ENCODE peak calls at places on chromosomes 6 and 20, in ten cellular contexts. I is lung; F is dorsolateral prefrontal cortex; B is endothelial cell; O is foreskin fibroblast; J is AG10803; Y is nephron progenitor cell; M is fibroblast of the aortic adventitia; R is body of pancreas; C is CD8-positive, alpha-beta T cell. D is an unnamed sample.

GRCh38 chr6:23081701-23082100 is 512.3 kb downstream of the HDGFL1 start:
- DNase-seq in I (no peak), Y (no peak), F (no peak), O (no peak), J (no peak), R (no peak), C (no peak), M (no peak), B (no peak), D (no peak)

GRCh38 chr6:131807644-131808459 is at the start of gene ENPP1:
- DNase-seq in F (peak; percentile 68), J (peak; percentile 80), C (peak; percentile 13), R (peak; percentile 79), I (peak; percentile 64), Y (peak; percentile 76), B (peak; percentile 66), M (peak; percentile 48), O (peak; percentile 71), D (peak; percentile 61)

GRCh38 chr6:3793545-3793944 is 42.0 kb upstream of the PXDC1 start:
- DNase-seq in Y (no peak), O (no peak), J (no peak), B (no peak), M (no peak), I (no peak), F (no peak), R (no peak), C (no peak), D (no peak)

GRCh38 chr20:62644802-62645496 is 2.6 kb downstream of the SLCO4A1 start:
- DNase-seq in B (no peak), O (no peak), I (no peak), C (no peak), M (no peak), F (no peak), J (no peak), R (no peak), Y (no peak), D (no peak)

GRCh38 chr20:3786126-3786484 is 435 bp downstream of the CENPB start:
- DNase-seq in F (peak; percentile 48), C (no peak), R (peak; percentile 58), J (peak; percentile 52), O (peak; percentile 46), B (peak; percentile 54), Y (peak; percentile 48), I (no peak), M (peak; percentile 58), D (no peak)

GRCh38 chr6:116444092-116444491 is 17.1 kb upstream of the CALHM6 start:
- DNase-seq in C (no peak), M (peak; percentile 69), B (no peak), I (no peak), O (no peak), R (no peak), Y (no peak), J (peak; percentile 54), F (no peak), D (no peak)

GRCh38 chr6:7697432-7697819 is 28.5 kb upstream of the BMP6 start:
- DNase-seq in Y (no peak), F (no peak), R (no peak), C (no peak), O (no peak), J (no peak), M (no peak), I (no peak), B (no peak), D (no peak)

GRCh38 chr6:73566954-73567591 is 46.2 kb upstream of the EEF1A1 start:
- DNase-seq in B (no peak), F (no peak), I (peak; percentile 70), R (peak; percentile 91), C (no peak), O (peak; percentile 78), J (peak; percentile 84), Y (no peak), M (peak; percentile 71), D (no peak)

GRCh38 chr6:37393530-37393929 is 39.5 kb upstream of the CMTR1 start:
- DNase-seq in B (no peak), C (no peak), Y (no peak), J (no peak), M (no peak), O (no peak), R (no peak), F (no peak), I (no peak), D (no peak)

GRCh38 chr20:286508-286907 is 4.0 kb downstream of the C20orf96 start:
- DNase-seq in Y (no peak), M (no peak), I (no peak), O (no peak), C (no peak), F (no peak), R (no peak), J (no peak), B (no peak), D (no peak)

GRCh38 chr20:290081-290831 is at the start of gene C20orf96:
- DNase-seq in J (peak; percentile 93), Y (peak; percentile 94), R (peak; percentile 94), I (peak; percentile 92), B (peak; percentile 91), F (peak; percentile 86), C (peak; percentile 62), M (peak; percentile 95), O (peak; percentile 93), D (peak; percentile 86)

GRCh38 chr20:288956-289692 is 1.4 kb downstream of the C20orf96 start:
- DNase-seq in R (no peak), B (no peak), O (no peak), C (no peak), I (no peak), M (no peak), J (no peak), F (no peak), Y (no peak), D (no peak)

GRCh38 chr20:294602-295001 is 2.8 kb upstream of the ZCCHC3 start:
- DNase-seq in Y (no peak), R (no peak), J (no peak), C (no peak), I (no peak), B (no peak), O (no peak), M (no peak), F (no peak), D (no peak)

DNA sequence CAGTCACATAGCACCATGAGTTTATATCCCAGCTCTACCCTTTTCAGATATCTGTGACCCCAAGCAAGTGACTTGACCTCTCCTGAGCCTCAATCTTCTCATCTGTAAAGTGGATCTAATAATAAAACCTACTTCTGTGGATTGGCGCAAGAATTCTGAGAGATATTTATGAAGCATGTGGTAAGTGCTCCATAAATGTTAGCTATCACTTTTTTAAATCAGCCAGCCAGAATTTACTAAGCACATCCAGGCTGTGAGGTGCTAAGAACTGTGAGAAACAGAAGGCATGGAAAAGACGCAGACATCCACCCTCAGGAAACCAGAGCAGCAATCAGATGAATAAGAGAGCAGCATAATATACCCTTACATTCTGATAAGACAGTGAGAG is 863 bp downstream of the C20orf96 start:
- DNase-seq in F (no peak), J (no peak), M (no peak), Y (no peak), B (no peak), C (no peak), O (no peak), R (no peak), I (no peak), D (no peak)
- TF ChIP-seq CTCF in F (no peak), J (no peak), M (no peak), Y (no peak), B (no peak), C (no peak), O (no peak), R (no peak), I (no peak), D (no peak)

DNA sequence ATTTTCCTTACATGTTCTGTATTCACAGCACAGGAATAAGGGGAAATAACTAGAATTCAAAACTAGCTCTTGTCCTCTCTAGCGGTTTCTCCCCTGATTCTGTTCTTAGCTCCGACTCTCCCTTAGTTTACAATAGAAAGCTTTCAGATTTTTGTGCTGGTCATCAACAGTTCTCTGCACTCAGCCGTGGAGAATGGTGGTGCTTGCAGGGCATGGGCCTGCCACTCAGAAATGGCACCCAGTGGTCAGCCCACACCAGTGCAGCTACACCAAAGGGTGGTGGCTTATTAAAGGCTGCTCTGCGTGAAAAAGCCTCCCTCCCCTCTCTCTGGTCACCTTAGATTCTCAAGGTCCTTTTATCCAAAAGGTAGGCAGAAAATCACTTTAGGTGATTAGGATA is 123.5 kb downstream of the SASH1 start:
- DNase-seq in J (no peak), B (no peak), C (no peak), Y (no peak), F (no peak), I (no peak), O (no peak), M (no peak), R (no peak), D (no peak)
- TF ChIP-seq CTCF in J (peak; percentile 7), B (no peak), C (no peak), Y (no peak), F (peak; percentile 30), I (no peak), O (no peak), M (no peak), R (no peak), D (no peak)

GRCh38 chr6:52285174-52286068 is 879 bp upstream of the MCM3 start:
- DNase-seq in C (no peak), F (no peak), R (no peak), O (peak; percentile 31), B (no peak), Y (no peak), J (peak; percentile 44), I (no peak), M (peak; percentile 74), D (no peak)
- TF ChIP-seq CTCF in C (peak; percentile 41), F (peak; percentile 49), R (no peak), O (no peak), B (no peak), Y (no peak), J (peak; percentile 35), I (no peak), M (peak; percentile 28), D (peak; percentile 42)

GRCh38 chr6:150634641-150635292 is 35.1 kb downstream of the PLEKHG1 start:
- DNase-seq in F (no peak), J (peak; percentile 59), B (no peak), O (no peak), M (peak; percentile 46), I (no peak), Y (no peak), C (no peak), R (no peak), D (no peak)
- TF ChIP-seq CTCF in F (no peak), J (no peak), B (no peak), O (no peak), M (no peak), I (no peak), Y (no peak), C (no peak), R (no peak), D (no peak)

GRCh38 chr6:80457044-80457933 is 350.8 kb downstream of the BCKDHB start:
- DNase-seq in O (peak; percentile 96), Y (no peak), F (peak; percentile 43), M (peak; percentile 99), B (no peak), C (no peak), R (peak; percentile 82), I (peak; percentile 71), J (peak; percentile 97), D (no peak)
- TF ChIP-seq CTCF in O (no peak), Y (no peak), F (no peak), M (no peak), B (no peak), C (no peak), R (no peak), I (no peak), J (no peak), D (no peak)

GRCh38 chr6:27631614-27631925 is 158.7 kb upstream of the ZNF184 start:
- DNase-seq in R (no peak), C (no peak), O (no peak), F (no peak), B (no peak), I (no peak), J (no peak), Y (no peak), M (no peak), D (no peak)

GRCh38 chr6:27630727-27631613 is 158.1 kb upstream of the ZNF184 start:
- DNase-seq in O (peak; percentile 31), B (peak; percentile 69), C (no peak), Y (peak; percentile 85), J (no peak), R (peak; percentile 16), F (peak; percentile 62), M (peak; percentile 45), I (no peak), D (peak; percentile 72)
- TF ChIP-seq CTCF in O (no peak), B (no peak), C (no peak), Y (no peak), J (no peak), R (no peak), F (no peak), M (no peak), I (no peak), D (peak; percentile 40)